ENCODE peak calls at places on chromosomes 12 and 14, in seven cellular contexts. U, D, Y, X, M, G and N are unnamed samples.

GRCh38 chr14:96705422-96706092 is 91.6 kb upstream of the VRK1 start:
- DNase-seq in Y (no peak), G (no peak), M (no peak), U (no peak), D (no peak), X (no peak), N (no peak)

GRCh38 chr12:73180734-73181133 is 908.6 kb downstream of the TRHDE start:
- DNase-seq in D (no peak), X (no peak), U (no peak), M (no peak), G (no peak), Y (no peak), N (no peak)

GRCh38 chr14:99158646-99159165 is 113.3 kb downstream of the BCL11B start:
- DNase-seq in D (no peak), Y (no peak), G (no peak), U (no peak), M (no peak), X (peak), N (no peak)

GRCh38 chr12:85279449-85280137 is 427 bp upstream of the ALX1 start:
- DNase-seq in X (peak), G (no peak), U (no peak), D (no peak), Y (no peak), M (no peak), N (no peak)

GRCh38 chr12:7935773-7936581 is at the start of gene SLC2A3:
- DNase-seq in Y (peak), D (peak), X (peak), U (peak), M (peak), G (peak), N (peak)

GRCh38 chr14:103697601-103698379 is 17.5 kb downstream of the XRCC3 start:
- DNase-seq in U (no peak), G (no peak), D (peak), X (no peak), Y (no peak), M (no peak), N (no peak)

GRCh38 chr14:100547633-100548294 is 39.5 kb downstream of the BEGAIN start:
- DNase-seq in M (peak), U (no peak), Y (no peak), G (no peak), X (no peak), D (peak), N (no peak)

GRCh38 chr14:99268776-99269510 is 3.1 kb downstream of the BCL11B start:
- DNase-seq in G (no peak), Y (no peak), D (no peak), U (no peak), M (no peak), X (no peak), N (no peak)

GRCh38 chr12:104213952-104214351 is 1.6 kb upstream of the TXNRD1 start:
- DNase-seq in Y (no peak), G (no peak), M (no peak), U (no peak), D (no peak), X (peak), N (no peak)

GRCh38 chr12:121391619-121392324 is 8.1 kb upstream of the RNF34 start:
- DNase-seq in D (no peak), U (no peak), X (no peak), M (peak), G (peak), Y (peak), N (peak)

GRCh38 chr14:48349689-48350088 is 674.3 kb upstream of the MDGA2 start:
- DNase-seq in U (no peak), Y (no peak), X (no peak), G (no peak), M (no peak), D (no peak), N (no peak)

GRCh38 chr14:97028382-97028781 is 231.2 kb downstream of the VRK1 start:
- DNase-seq in M (no peak), D (no peak), Y (no peak), X (no peak), G (no peak), U (no peak), N (no peak)

GRCh38 chr14:70192915-70193314 is 4.2 kb upstream of the SLC8A3 start:
- DNase-seq in G (no peak), Y (no peak), U (no peak), X (no peak), M (no peak), D (no peak), N (no peak)

GRCh38 chr12:116397148-116397547 is 119.7 kb upstream of the MED13L start:
- DNase-seq in X (no peak), M (no peak), D (no peak), Y (no peak), U (no peak), G (no peak), N (no peak)

GRCh38 chr12:114678028-114678427 is 5.9 kb downstream of the TBX3 start:
- DNase-seq in M (no peak), D (no peak), X (no peak), U (no peak), Y (no peak), G (no peak), N (no peak)

GRCh38 chr12:51821423-51822260 is 26.9 kb downstream of the FIGNL2 start:
- DNase-seq in U (no peak), Y (no peak), M (no peak), D (no peak), X (peak), G (no peak), N (no peak)

GRCh38 chr14:94816113-94816512 is 46.2 kb upstream of the GSC start:
- DNase-seq in X (no peak), U (no peak), D (no peak), Y (no peak), G (no peak), M (no peak), N (no peak)

GRCh38 chr14:65412881-65413738 is 580 bp downstream of the FUT8 start:
- DNase-seq in U (peak), G (no peak), Y (peak), D (no peak), X (peak), M (peak), N (no peak)

GRCh38 chr12:43675048-43675904 is 83.3 kb downstream of the PUS7L start:
- DNase-seq in X (no peak), U (no peak), G (no peak), M (no peak), Y (no peak), D (no peak), N (no peak)

DNA sequence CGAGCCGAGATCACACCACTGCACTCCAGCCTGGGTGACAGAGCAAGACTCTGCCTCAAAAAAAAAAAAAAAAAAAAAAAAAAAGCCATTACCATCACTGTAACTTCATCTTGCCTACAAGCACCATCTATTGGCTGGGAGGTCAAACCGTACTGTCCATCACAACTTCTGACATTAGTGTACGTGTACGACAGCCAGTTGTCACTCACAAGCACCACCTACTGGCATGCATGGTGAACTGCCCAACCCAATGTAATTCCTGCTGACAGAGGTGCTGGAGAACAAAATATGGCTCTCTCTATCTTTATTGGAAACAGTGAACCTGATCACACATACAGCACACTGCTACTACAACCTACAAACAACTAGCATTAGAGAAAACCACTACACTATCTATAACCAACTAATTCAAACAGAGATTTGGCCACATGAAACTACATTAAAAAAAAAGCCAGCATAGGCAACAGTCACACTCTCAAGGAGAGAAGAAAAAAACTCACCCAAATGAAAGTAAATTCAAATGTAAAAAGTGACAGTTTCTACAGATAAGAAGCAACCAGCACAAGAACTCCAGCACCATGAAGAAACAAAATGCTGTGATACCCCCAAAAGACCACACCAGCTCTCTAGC is 82.3 kb downstream of the PUS7L start:
- DNase-seq in D (no peak), M (no peak), X (no peak), U (peak), G (peak), Y (peak), N (peak)
- TF ChIP-seq CTCF in D (no peak), M (no peak), X (peak), U (peak), G (peak), Y (peak), N (peak)

GRCh38 chr14:36316131-36316530 is 4.3 kb downstream of the MBIP start:
- DNase-seq in G (no peak), X (no peak), D (no peak), Y (no peak), U (no peak), M (no peak), N (no peak)
- TF ChIP-seq CTCF in G (no peak), X (no peak), D (no peak), Y (no peak), U (no peak), M (no peak), N (no peak)

DNA sequence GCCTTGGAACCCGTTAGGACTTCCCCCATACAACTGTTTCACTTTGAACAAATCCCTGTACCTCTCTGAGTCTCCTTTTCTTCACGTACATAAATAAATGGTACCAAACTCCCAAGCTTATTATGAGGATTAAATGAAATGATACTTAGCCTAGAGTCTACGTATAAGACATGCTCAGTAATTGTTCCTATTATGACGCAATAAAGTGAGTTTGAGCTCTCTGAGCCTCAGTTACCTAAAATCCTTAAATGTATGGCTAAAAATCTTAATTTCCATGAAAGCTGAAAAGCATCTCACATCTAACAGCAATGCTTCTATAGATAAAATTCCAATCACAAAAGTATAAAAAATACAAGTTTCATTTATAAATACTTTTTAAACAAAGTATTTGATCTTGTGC is 117.9 kb upstream of the TMEM233 start:
- DNase-seq in U (no peak), M (no peak), G (no peak), Y (no peak), D (no peak), X (no peak), N (no peak)
- TF ChIP-seq CTCF in U (no peak), M (no peak), G (no peak), Y (no peak), D (no peak), X (no peak), N (no peak)

GRCh38 chr14:30185832-30186231 is 258.2 kb upstream of the PRKD1 start:
- DNase-seq in X (no peak), G (no peak), M (no peak), D (no peak), Y (no peak), U (no peak), N (no peak)
- TF ChIP-seq CTCF in X (no peak), G (no peak), M (no peak), D (no peak), Y (no peak), U (peak), N (no peak)

GRCh38 chr12:126617312-126617711 is 1552.1 kb downstream of the AACS start:
- DNase-seq in U (peak), D (no peak), G (no peak), X (peak), M (no peak), Y (no peak), N (no peak)
- TF ChIP-seq CTCF in U (peak), D (peak), G (peak), X (peak), M (peak), Y (no peak), N (peak)

GRCh38 chr12:56723352-56723751 is 1.7 kb downstream of the NACA start:
- DNase-seq in X (no peak), D (no peak), U (no peak), M (no peak), Y (no peak), G (no peak), N (no peak)
- TF ChIP-seq CTCF in X (no peak), D (no peak), U (no peak), M (no peak), Y (no peak), G (no peak), N (no peak)

DNA sequence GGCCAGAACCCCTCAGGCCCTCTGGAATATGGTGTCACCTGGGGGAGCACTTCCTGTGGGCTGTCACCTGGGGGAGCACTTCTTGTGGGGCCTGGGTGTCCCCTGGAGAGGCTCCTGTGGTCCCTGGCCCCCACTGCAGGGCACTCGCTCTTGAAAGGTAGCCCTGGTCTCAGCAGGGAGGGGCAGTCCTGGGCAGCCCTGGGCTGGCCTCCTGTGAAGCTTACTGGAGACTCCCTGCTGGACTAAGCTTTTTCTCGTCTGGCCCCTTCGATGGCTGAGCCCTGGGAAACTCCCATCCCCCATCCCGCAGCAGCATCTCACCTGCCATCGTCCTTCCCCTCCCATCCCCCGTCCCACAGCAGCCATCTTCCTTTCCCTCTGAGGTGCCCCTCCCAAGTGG is 17.7 kb downstream of the FBRSL1 start:
- DNase-seq in M (no peak), G (no peak), D (no peak), Y (no peak), U (no peak), X (no peak), N (no peak)
- TF ChIP-seq CTCF in M (no peak), G (peak), D (no peak), Y (no peak), U (no peak), X (peak), N (peak)